ENCODE peak calls at places on chromosomes 12 and 14, in nine cellular contexts. One of them, this sample, is unnamed.

GRCh38 chr14:30657050-30657449 is 34.9 kb downstream of the SCFD1 start:
- DNase-seq in nephron progenitor cell: no peak
- DNase-seq in cardiac fibroblast: peak
- DNase-seq in esophagus squamous epithelium: no peak
- DNase-seq in glutamatergic neuron: no peak
- DNase-seq in spleen: no peak
- DNase-seq in fibroblast of mammary gland: no peak
- DNase-seq in foreskin fibroblast: no peak
- DNase-seq in WTC11: no peak
- DNase-seq in this sample: no peak

GRCh38 chr14:58167057-58167456 is 15.0 kb upstream of the ARMH4 start:
- DNase-seq in nephron progenitor cell: no peak
- DNase-seq in cardiac fibroblast: no peak
- DNase-seq in esophagus squamous epithelium: no peak
- DNase-seq in glutamatergic neuron: no peak
- DNase-seq in spleen: no peak
- DNase-seq in fibroblast of mammary gland: no peak
- DNase-seq in foreskin fibroblast: peak
- DNase-seq in WTC11: no peak
- DNase-seq in this sample: no peak

GRCh38 chr14:23217032-23217431 is 20.7 kb upstream of the RNF212B start:
- DNase-seq in nephron progenitor cell: no peak
- DNase-seq in cardiac fibroblast: no peak
- DNase-seq in esophagus squamous epithelium: no peak
- DNase-seq in glutamatergic neuron: no peak
- DNase-seq in spleen: no peak
- DNase-seq in fibroblast of mammary gland: no peak
- DNase-seq in foreskin fibroblast: no peak
- DNase-seq in WTC11: no peak
- DNase-seq in this sample: no peak

GRCh38 chr12:123267335-123267920 is 4.2 kb downstream of the CDK2AP1 start:
- DNase-seq in nephron progenitor cell: no peak
- DNase-seq in cardiac fibroblast: no peak
- DNase-seq in esophagus squamous epithelium: no peak
- DNase-seq in glutamatergic neuron: no peak
- DNase-seq in spleen: no peak
- DNase-seq in fibroblast of mammary gland: no peak
- DNase-seq in foreskin fibroblast: no peak
- DNase-seq in WTC11: no peak
- DNase-seq in this sample: no peak

GRCh38 chr12:119772431-119772830 is 104.5 kb downstream of the PRKAB1 start:
- DNase-seq in nephron progenitor cell: no peak
- DNase-seq in cardiac fibroblast: peak
- DNase-seq in esophagus squamous epithelium: no peak
- DNase-seq in glutamatergic neuron: no peak
- DNase-seq in spleen: no peak
- DNase-seq in fibroblast of mammary gland: no peak
- DNase-seq in foreskin fibroblast: peak
- DNase-seq in WTC11: no peak
- DNase-seq in this sample: no peak

GRCh38 chr14:81157431-81157830 is 63.3 kb downstream of the GTF2A1 start:
- DNase-seq in nephron progenitor cell: no peak
- DNase-seq in cardiac fibroblast: no peak
- DNase-seq in esophagus squamous epithelium: no peak
- DNase-seq in glutamatergic neuron: no peak
- DNase-seq in spleen: no peak
- DNase-seq in fibroblast of mammary gland: no peak
- DNase-seq in foreskin fibroblast: no peak
- DNase-seq in WTC11: no peak
- DNase-seq in this sample: no peak

GRCh38 chr14:101198398-101199027 is 295.0 kb upstream of the RTL1 start:
- DNase-seq in nephron progenitor cell: no peak
- DNase-seq in cardiac fibroblast: no peak
- DNase-seq in esophagus squamous epithelium: no peak
- DNase-seq in glutamatergic neuron: no peak
- DNase-seq in spleen: peak
- DNase-seq in fibroblast of mammary gland: no peak
- DNase-seq in foreskin fibroblast: no peak
- DNase-seq in WTC11: no peak
- DNase-seq in this sample: peak

GRCh38 chr12:109151457-109151856 is 35.1 kb downstream of the ACACB start:
- DNase-seq in nephron progenitor cell: no peak
- DNase-seq in cardiac fibroblast: no peak
- DNase-seq in esophagus squamous epithelium: no peak
- DNase-seq in glutamatergic neuron: no peak
- DNase-seq in spleen: no peak
- DNase-seq in fibroblast of mammary gland: no peak
- DNase-seq in foreskin fibroblast: no peak
- DNase-seq in WTC11: no peak
- DNase-seq in this sample: no peak

GRCh38 chr12:74537126-74537706 is 419 bp upstream of the ATXN7L3B start:
- DNase-seq in nephron progenitor cell: no peak
- DNase-seq in cardiac fibroblast: peak
- DNase-seq in esophagus squamous epithelium: no peak
- DNase-seq in glutamatergic neuron: no peak
- DNase-seq in spleen: no peak
- DNase-seq in fibroblast of mammary gland: peak
- DNase-seq in foreskin fibroblast: peak
- DNase-seq in WTC11: no peak
- DNase-seq in this sample: no peak

GRCh38 chr12:23669691-23670090 is 279.8 kb downstream of the SOX5 start:
- DNase-seq in nephron progenitor cell: no peak
- DNase-seq in cardiac fibroblast: no peak
- DNase-seq in esophagus squamous epithelium: no peak
- DNase-seq in glutamatergic neuron: no peak
- DNase-seq in spleen: no peak
- DNase-seq in fibroblast of mammary gland: no peak
- DNase-seq in foreskin fibroblast: no peak
- DNase-seq in WTC11: no peak
- DNase-seq in this sample: no peak

GRCh38 chr14:72788972-72789728 is 104.8 kb downstream of the DPF3 start:
- DNase-seq in nephron progenitor cell: no peak
- DNase-seq in cardiac fibroblast: no peak
- DNase-seq in esophagus squamous epithelium: no peak
- DNase-seq in glutamatergic neuron: no peak
- DNase-seq in spleen: no peak
- DNase-seq in fibroblast of mammary gland: no peak
- DNase-seq in foreskin fibroblast: no peak
- DNase-seq in WTC11: no peak
- DNase-seq in this sample: no peak

GRCh38 chr12:55797068-55797467 is 20.5 kb downstream of the SARNP start:
- DNase-seq in nephron progenitor cell: peak
- DNase-seq in cardiac fibroblast: peak
- DNase-seq in esophagus squamous epithelium: no peak
- DNase-seq in glutamatergic neuron: peak
- DNase-seq in spleen: no peak
- DNase-seq in fibroblast of mammary gland: peak
- DNase-seq in foreskin fibroblast: peak
- DNase-seq in WTC11: peak
- DNase-seq in this sample: no peak

GRCh38 chr12:29054790-29055663 is 94.1 kb upstream of the FAR2 start:
- DNase-seq in nephron progenitor cell: no peak
- DNase-seq in cardiac fibroblast: no peak
- DNase-seq in esophagus squamous epithelium: no peak
- DNase-seq in glutamatergic neuron: no peak
- DNase-seq in spleen: no peak
- DNase-seq in fibroblast of mammary gland: peak
- DNase-seq in foreskin fibroblast: peak
- DNase-seq in WTC11: no peak
- DNase-seq in this sample: no peak

GRCh38 chr14:105601360-105602242 is 75.2 kb downstream of the TMEM121 start:
- DNase-seq in nephron progenitor cell: no peak
- DNase-seq in cardiac fibroblast: no peak
- DNase-seq in esophagus squamous epithelium: no peak
- DNase-seq in glutamatergic neuron: no peak
- DNase-seq in spleen: peak
- DNase-seq in fibroblast of mammary gland: no peak
- DNase-seq in foreskin fibroblast: no peak
- DNase-seq in WTC11: no peak
- DNase-seq in this sample: no peak

GRCh38 chr14:89902876-89903275 is 51.7 kb downstream of the EFCAB11 start:
- DNase-seq in nephron progenitor cell: no peak
- DNase-seq in cardiac fibroblast: no peak
- DNase-seq in esophagus squamous epithelium: no peak
- DNase-seq in glutamatergic neuron: no peak
- DNase-seq in spleen: no peak
- DNase-seq in fibroblast of mammary gland: no peak
- DNase-seq in foreskin fibroblast: no peak
- DNase-seq in WTC11: no peak
- DNase-seq in this sample: no peak

GRCh38 chr12:119153477-119154434 is 25.0 kb upstream of the HSPB8 start:
- DNase-seq in nephron progenitor cell: peak
- DNase-seq in cardiac fibroblast: no peak
- DNase-seq in esophagus squamous epithelium: no peak
- DNase-seq in glutamatergic neuron: peak
- DNase-seq in spleen: peak
- DNase-seq in fibroblast of mammary gland: peak
- DNase-seq in foreskin fibroblast: no peak
- DNase-seq in WTC11: peak
- DNase-seq in this sample: peak

DNA sequence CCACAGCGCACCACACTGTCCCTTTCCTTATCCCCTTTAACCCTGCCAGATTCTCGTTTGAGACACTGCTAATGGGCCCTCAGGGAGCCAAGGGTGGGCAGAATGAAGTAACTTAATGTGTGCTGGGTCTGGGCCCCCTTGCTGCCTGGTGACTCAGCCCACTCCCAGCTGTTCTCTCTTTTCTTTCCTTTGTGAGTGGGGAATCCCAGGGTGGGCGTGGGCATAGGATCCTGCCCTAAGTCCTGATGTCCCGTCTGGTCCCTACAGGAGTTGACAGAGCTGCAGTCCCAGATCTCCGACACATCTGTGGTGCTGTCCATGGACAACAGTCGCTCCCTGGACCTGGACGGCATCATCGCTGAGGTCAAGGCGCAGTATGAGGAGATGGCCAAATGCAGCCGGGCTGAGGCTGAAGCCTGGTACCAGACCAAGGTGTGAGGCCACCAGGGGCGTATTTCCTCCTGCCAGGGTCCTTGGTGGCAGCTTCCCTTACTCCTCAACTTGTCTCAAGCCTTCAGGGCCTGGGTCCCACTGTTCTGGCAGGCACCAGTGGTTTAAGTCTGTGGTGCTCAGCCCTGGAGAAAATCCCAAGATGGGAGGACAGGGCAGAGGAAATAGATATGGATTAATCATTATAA is 8.3 kb downstream of the KRT7 start:
- DNase-seq in nephron progenitor cell: no peak
- DNase-seq in cardiac fibroblast: no peak
- DNase-seq in esophagus squamous epithelium: no peak
- DNase-seq in glutamatergic neuron: no peak
- DNase-seq in spleen: peak
- DNase-seq in fibroblast of mammary gland: no peak
- DNase-seq in foreskin fibroblast: no peak
- DNase-seq in WTC11: no peak
- DNase-seq in this sample: no peak
- TF ChIP-seq CTCF in nephron progenitor cell: no peak
- TF ChIP-seq CTCF in cardiac fibroblast: no peak
- TF ChIP-seq CTCF in esophagus squamous epithelium: no peak
- TF ChIP-seq CTCF in glutamatergic neuron: no peak
- TF ChIP-seq CTCF in spleen: no peak
- TF ChIP-seq CTCF in fibroblast of mammary gland: no peak
- TF ChIP-seq CTCF in foreskin fibroblast: no peak
- TF ChIP-seq CTCF in WTC11: no peak
- TF ChIP-seq CTCF in this sample: no peak

GRCh38 chr12:120903818-120904773 is at the start of gene SPPL3:
- DNase-seq in nephron progenitor cell: peak
- DNase-seq in cardiac fibroblast: peak
- DNase-seq in esophagus squamous epithelium: peak
- DNase-seq in glutamatergic neuron: peak
- DNase-seq in spleen: peak
- DNase-seq in fibroblast of mammary gland: peak
- DNase-seq in foreskin fibroblast: peak
- DNase-seq in WTC11: peak
- DNase-seq in this sample: peak
- TF ChIP-seq CTCF in nephron progenitor cell: no peak
- TF ChIP-seq CTCF in cardiac fibroblast: no peak
- TF ChIP-seq CTCF in esophagus squamous epithelium: no peak
- TF ChIP-seq CTCF in glutamatergic neuron: no peak
- TF ChIP-seq CTCF in spleen: peak
- TF ChIP-seq CTCF in fibroblast of mammary gland: no peak
- TF ChIP-seq CTCF in foreskin fibroblast: no peak
- TF ChIP-seq CTCF in WTC11: no peak
- TF ChIP-seq CTCF in this sample: no peak

DNA sequence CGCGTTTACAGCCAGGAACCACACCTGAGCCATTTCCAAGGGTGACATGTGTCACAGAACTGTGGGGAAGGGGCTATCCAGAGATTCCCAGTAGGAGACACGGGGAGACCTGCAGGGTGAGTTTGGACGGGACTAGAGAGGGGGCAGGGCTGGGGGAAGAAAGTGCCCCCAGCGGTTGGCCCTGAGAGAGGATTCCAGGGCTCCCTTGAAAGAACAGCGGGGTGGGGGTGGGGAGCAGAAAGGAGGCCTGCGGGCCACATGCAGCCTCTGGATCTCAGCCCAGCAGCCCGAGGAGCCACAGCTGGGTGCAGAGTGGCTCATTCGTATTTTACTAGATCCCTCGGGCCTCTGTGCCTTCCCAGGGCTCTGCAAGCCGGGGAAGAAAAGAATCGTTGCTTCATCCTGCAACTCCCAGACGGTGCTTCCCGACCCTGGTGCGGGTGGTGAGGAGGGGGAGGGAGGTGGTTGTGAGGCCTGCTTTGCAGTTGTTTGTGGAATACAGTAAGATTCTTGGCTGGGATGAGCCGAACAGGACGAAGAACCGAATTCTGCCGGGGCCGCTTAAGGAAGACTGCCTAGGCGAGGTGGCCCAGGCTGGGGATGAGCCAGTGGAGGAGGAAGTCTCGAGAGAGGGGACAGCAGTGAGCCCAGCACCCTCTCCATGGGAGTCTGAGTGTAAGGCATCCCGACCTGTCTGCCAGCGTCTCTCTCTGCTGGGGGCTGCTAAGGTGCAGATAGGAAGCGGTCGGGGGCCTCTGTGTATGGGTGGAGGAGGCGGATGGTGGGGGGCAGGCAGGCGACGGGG is 36.1 kb upstream of the ANKRD9 start:
- DNase-seq in nephron progenitor cell: no peak
- DNase-seq in cardiac fibroblast: peak
- DNase-seq in esophagus squamous epithelium: no peak
- DNase-seq in glutamatergic neuron: peak
- DNase-seq in spleen: no peak
- DNase-seq in fibroblast of mammary gland: peak
- DNase-seq in foreskin fibroblast: peak
- DNase-seq in WTC11: peak
- DNase-seq in this sample: no peak
- TF ChIP-seq CTCF in nephron progenitor cell: no peak
- TF ChIP-seq CTCF in cardiac fibroblast: no peak
- TF ChIP-seq CTCF in esophagus squamous epithelium: no peak
- TF ChIP-seq CTCF in glutamatergic neuron: no peak
- TF ChIP-seq CTCF in spleen: no peak
- TF ChIP-seq CTCF in fibroblast of mammary gland: no peak
- TF ChIP-seq CTCF in foreskin fibroblast: peak
- TF ChIP-seq CTCF in WTC11: no peak
- TF ChIP-seq CTCF in this sample: peak

DNA sequence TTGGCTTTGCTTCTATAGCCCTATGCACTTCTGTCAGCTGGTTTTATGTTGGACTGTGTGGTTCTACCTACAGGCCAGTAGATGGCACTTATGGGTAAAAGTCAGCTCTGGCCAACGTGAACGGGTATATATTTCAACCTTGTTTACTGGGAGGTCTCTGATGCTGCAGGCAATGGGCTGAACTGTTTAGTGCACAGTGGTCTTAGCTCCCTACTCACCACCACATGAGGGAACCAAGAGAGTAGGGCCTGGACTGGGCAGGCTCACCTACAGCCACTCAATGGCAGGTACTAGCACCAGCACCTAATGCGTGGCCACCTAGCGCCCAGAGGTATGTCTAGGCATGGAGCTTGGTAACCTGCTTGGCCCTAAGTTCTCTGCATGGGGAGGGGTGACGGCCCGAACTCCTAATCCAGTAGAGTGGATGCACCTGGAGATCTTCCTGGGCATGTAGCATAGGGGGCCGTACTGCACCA is 481.8 kb downstream of the TMEM117 start:
- DNase-seq in nephron progenitor cell: peak
- DNase-seq in cardiac fibroblast: peak
- DNase-seq in esophagus squamous epithelium: no peak
- DNase-seq in glutamatergic neuron: no peak
- DNase-seq in spleen: no peak
- DNase-seq in fibroblast of mammary gland: peak
- DNase-seq in foreskin fibroblast: peak
- DNase-seq in WTC11: peak
- DNase-seq in this sample: no peak
- TF ChIP-seq CTCF in nephron progenitor cell: peak
- TF ChIP-seq CTCF in cardiac fibroblast: peak
- TF ChIP-seq CTCF in esophagus squamous epithelium: no peak
- TF ChIP-seq CTCF in glutamatergic neuron: peak
- TF ChIP-seq CTCF in spleen: no peak
- TF ChIP-seq CTCF in fibroblast of mammary gland: peak
- TF ChIP-seq CTCF in foreskin fibroblast: peak
- TF ChIP-seq CTCF in WTC11: peak
- TF ChIP-seq CTCF in this sample: peak

This sample was measured in type B pancreatic cell.